ENCODE peak calls at places on chromosomes 11 and 22, in six cellular contexts. One of them, this sample, is unnamed.
A peak's percentile ranks its signal among the peaks of the same experiment; 100 is the strongest.

GRCh38 chr22:48670317-48670716 is 1157.4 kb downstream of the BRD1 start:
- DNase-seq in activated T-cell treated with anti-CD3 and anti-CD28 coated beads, Interleukin-2, amount 50 U/mL, for 72 hours: no peak
- DNase-seq in neuronal stem cell: no peak
- DNase-seq in sciatic nerve: no peak
- DNase-seq in HFFc6: no peak
- DNase-seq in T-helper 1 cell: no peak
- DNase-seq in this sample: no peak

GRCh38 chr22:25567305-25567704 is 2.8 kb downstream of the GRK3 start:
- DNase-seq in activated T-cell treated with anti-CD3 and anti-CD28 coated beads, Interleukin-2, amount 50 U/mL, for 72 hours: no peak
- DNase-seq in neuronal stem cell: no peak
- DNase-seq in sciatic nerve: no peak
- DNase-seq in HFFc6: no peak
- DNase-seq in T-helper 1 cell: no peak
- DNase-seq in this sample: no peak

GRCh38 chr22:30875481-30876215 is 92.9 kb downstream of the MORC2 start:
- DNase-seq in activated T-cell treated with anti-CD3 and anti-CD28 coated beads, Interleukin-2, amount 50 U/mL, for 72 hours: no peak
- DNase-seq in neuronal stem cell: no peak
- DNase-seq in sciatic nerve: peak; percentile 35
- DNase-seq in HFFc6: no peak
- DNase-seq in T-helper 1 cell: no peak
- DNase-seq in this sample: peak; percentile 54

GRCh38 chr11:91859666-91860065 is 365.0 kb upstream of the FAT3 start:
- DNase-seq in activated T-cell treated with anti-CD3 and anti-CD28 coated beads, Interleukin-2, amount 50 U/mL, for 72 hours: no peak
- DNase-seq in neuronal stem cell: no peak
- DNase-seq in sciatic nerve: no peak
- DNase-seq in HFFc6: no peak
- DNase-seq in T-helper 1 cell: no peak
- DNase-seq in this sample: no peak

GRCh38 chr11:86202013-86202336 is 42.6 kb upstream of the EED start:
- DNase-seq in activated T-cell treated with anti-CD3 and anti-CD28 coated beads, Interleukin-2, amount 50 U/mL, for 72 hours: no peak
- DNase-seq in neuronal stem cell: no peak
- DNase-seq in sciatic nerve: no peak
- DNase-seq in HFFc6: no peak
- DNase-seq in T-helper 1 cell: no peak
- DNase-seq in this sample: no peak

GRCh38 chr11:61880050-61880449 is 11.3 kb downstream of the FADS3 start:
- DNase-seq in activated T-cell treated with anti-CD3 and anti-CD28 coated beads, Interleukin-2, amount 50 U/mL, for 72 hours: no peak
- DNase-seq in neuronal stem cell: no peak
- DNase-seq in sciatic nerve: no peak
- DNase-seq in HFFc6: no peak
- DNase-seq in T-helper 1 cell: no peak
- DNase-seq in this sample: no peak

GRCh38 chr11:120835601-120836228 is 188.2 kb upstream of the TBCEL start:
- DNase-seq in activated T-cell treated with anti-CD3 and anti-CD28 coated beads, Interleukin-2, amount 50 U/mL, for 72 hours: peak; percentile 64
- DNase-seq in neuronal stem cell: no peak
- DNase-seq in sciatic nerve: no peak
- DNase-seq in HFFc6: no peak
- DNase-seq in T-helper 1 cell: no peak
- DNase-seq in this sample: no peak

GRCh38 chr11:59429924-59430516 is 3.8 kb upstream of the OR5A2 start:
- DNase-seq in activated T-cell treated with anti-CD3 and anti-CD28 coated beads, Interleukin-2, amount 50 U/mL, for 72 hours: peak; percentile 36
- DNase-seq in neuronal stem cell: peak; percentile 76
- DNase-seq in sciatic nerve: no peak
- DNase-seq in HFFc6: peak; percentile 43
- DNase-seq in T-helper 1 cell: peak; percentile 26
- DNase-seq in this sample: no peak

GRCh38 chr11:120316880-120317688 is 8.0 kb upstream of the TLCD5 start:
- DNase-seq in activated T-cell treated with anti-CD3 and anti-CD28 coated beads, Interleukin-2, amount 50 U/mL, for 72 hours: no peak
- DNase-seq in neuronal stem cell: no peak
- DNase-seq in sciatic nerve: no peak
- DNase-seq in HFFc6: no peak
- DNase-seq in T-helper 1 cell: no peak
- DNase-seq in this sample: peak; percentile 89

GRCh38 chr11:125873881-125874555 is 13.4 kb upstream of the HYLS1 start:
- DNase-seq in activated T-cell treated with anti-CD3 and anti-CD28 coated beads, Interleukin-2, amount 50 U/mL, for 72 hours: no peak
- DNase-seq in neuronal stem cell: no peak
- DNase-seq in sciatic nerve: no peak
- DNase-seq in HFFc6: no peak
- DNase-seq in T-helper 1 cell: no peak
- DNase-seq in this sample: no peak

GRCh38 chr11:8652140-8652539 is 30.3 kb downstream of the TRIM66 start:
- DNase-seq in activated T-cell treated with anti-CD3 and anti-CD28 coated beads, Interleukin-2, amount 50 U/mL, for 72 hours: no peak
- DNase-seq in neuronal stem cell: no peak
- DNase-seq in sciatic nerve: no peak
- DNase-seq in HFFc6: peak; percentile 97
- DNase-seq in T-helper 1 cell: no peak
- DNase-seq in this sample: no peak

GRCh38 chr11:114121744-114122504 is 62.4 kb downstream of the ZBTB16 start:
- DNase-seq in activated T-cell treated with anti-CD3 and anti-CD28 coated beads, Interleukin-2, amount 50 U/mL, for 72 hours: no peak
- DNase-seq in neuronal stem cell: no peak
- DNase-seq in sciatic nerve: no peak
- DNase-seq in HFFc6: no peak
- DNase-seq in T-helper 1 cell: no peak
- DNase-seq in this sample: no peak

GRCh38 chr22:28822930-28823481 is 22.6 kb upstream of the XBP1 start:
- DNase-seq in activated T-cell treated with anti-CD3 and anti-CD28 coated beads, Interleukin-2, amount 50 U/mL, for 72 hours: no peak
- DNase-seq in neuronal stem cell: peak; percentile 37
- DNase-seq in sciatic nerve: no peak
- DNase-seq in HFFc6: no peak
- DNase-seq in T-helper 1 cell: no peak
- DNase-seq in this sample: no peak

GRCh38 chr11:67652965-67653845 is 2.7 kb upstream of the ACY3 start:
- DNase-seq in activated T-cell treated with anti-CD3 and anti-CD28 coated beads, Interleukin-2, amount 50 U/mL, for 72 hours: no peak
- DNase-seq in neuronal stem cell: no peak
- DNase-seq in sciatic nerve: no peak
- DNase-seq in HFFc6: no peak
- DNase-seq in T-helper 1 cell: no peak
- DNase-seq in this sample: peak; percentile 47

GRCh38 chr22:29079218-29079901 is 6.5 kb downstream of the KREMEN1 start:
- DNase-seq in activated T-cell treated with anti-CD3 and anti-CD28 coated beads, Interleukin-2, amount 50 U/mL, for 72 hours: no peak
- DNase-seq in neuronal stem cell: no peak
- DNase-seq in sciatic nerve: no peak
- DNase-seq in HFFc6: no peak
- DNase-seq in T-helper 1 cell: no peak
- DNase-seq in this sample: no peak

GRCh38 chr11:21460082-21460481 is 732.8 kb upstream of the ANO5 start:
- DNase-seq in activated T-cell treated with anti-CD3 and anti-CD28 coated beads, Interleukin-2, amount 50 U/mL, for 72 hours: no peak
- DNase-seq in neuronal stem cell: no peak
- DNase-seq in sciatic nerve: no peak
- DNase-seq in HFFc6: no peak
- DNase-seq in T-helper 1 cell: no peak
- DNase-seq in this sample: no peak

This sample was measured in coronary artery.